ENCODE peak calls at places on chromosomes 12 and 14, in five cellular contexts. Q is ovary, U is thyroid gland, G is IMR-90, N is body of pancreas. Z is an unnamed sample.

GRCh38 chr14:83120187-83120586 is 1586.5 kb upstream of the SEL1L start:
- DNase-seq in Q (no peak), U (no peak), N (no peak), G (peak), Z (no peak)

GRCh38 chr12:124592050-124592449 is 24.6 kb upstream of the NCOR2 start:
- DNase-seq in U (no peak), G (peak), Q (no peak), N (no peak), Z (no peak)

GRCh38 chr14:31449971-31450610 is 7.2 kb downstream of the DTD2 start:
- DNase-seq in U (no peak), N (no peak), G (peak), Q (no peak), Z (peak)

GRCh38 chr12:53825246-53826081 is 73.7 kb upstream of the CISTR start:
- DNase-seq in U (no peak), N (peak), Q (no peak), G (peak), Z (no peak)

GRCh38 chr12:13499008-13499407 is 302.5 kb downstream of the EMP1 start:
- DNase-seq in G (no peak), Q (no peak), N (no peak), U (no peak), Z (no peak)

GRCh38 chr12:15939111-15939510 is 28.0 kb downstream of the DERA start:
- DNase-seq in Q (no peak), G (no peak), U (no peak), N (no peak), Z (no peak)

GRCh38 chr12:96810477-96810876 is 96.6 kb upstream of the NEDD1 start:
- DNase-seq in Q (no peak), N (no peak), G (no peak), U (no peak), Z (no peak)

GRCh38 chr12:18068355-18068754 is 21.6 kb downstream of the RERGL start:
- DNase-seq in N (no peak), G (no peak), Q (no peak), U (no peak), Z (no peak)

GRCh38 chr14:105092912-105093425 is 27.7 kb upstream of the GPR132 start:
- DNase-seq in N (peak), G (peak), Q (peak), U (peak), Z (no peak)

GRCh38 chr12:7146228-7146627 is 16.1 kb downstream of the CLSTN3 start:
- DNase-seq in G (no peak), U (no peak), N (no peak), Q (no peak), Z (no peak)

GRCh38 chr14:88695873-88696272 is 96.9 kb downstream of the EML5 start:
- DNase-seq in G (peak), N (no peak), Q (no peak), U (no peak), Z (no peak)

GRCh38 chr12:116659771-116660481 is 77.9 kb downstream of the SPRING1 start:
- DNase-seq in U (peak), Q (no peak), G (peak), N (no peak), Z (no peak)

GRCh38 chr12:51926718-51927117 is 19.4 kb downstream of the ACVRL1 start:
- DNase-seq in N (peak), G (peak), Q (no peak), U (peak), Z (peak)

GRCh38 chr12:46519407-46519806 is 146.8 kb upstream of the SLC38A2 start:
- DNase-seq in U (no peak), G (no peak), Q (no peak), N (no peak), Z (no peak)

GRCh38 chr12:54612216-54612750 is 22.4 kb downstream of the LACRT start:
- DNase-seq in U (no peak), Q (no peak), G (no peak), N (no peak), Z (no peak)

GRCh38 chr12:101823891-101824290 is 6.9 kb downstream of the GNPTAB start:
- DNase-seq in Q (no peak), U (peak), G (no peak), N (peak), Z (peak)

GRCh38 chr14:89298056-89298834 is 118.8 kb downstream of the FOXN3 start:
- DNase-seq in G (no peak), N (no peak), Q (no peak), U (no peak), Z (no peak)

GRCh38 chr14:37889087-37889486 is 293.7 kb downstream of the TTC6 start:
- DNase-seq in U (no peak), N (no peak), G (no peak), Q (no peak), Z (no peak)

GRCh38 chr12:62613092-62613491 is 146.5 kb downstream of the MON2 start:
- DNase-seq in Q (no peak), U (no peak), N (no peak), G (no peak), Z (no peak)

GRCh38 chr14:78983126-78983525 is 813.0 kb downstream of the NRXN3 start:
- DNase-seq in G (peak), N (no peak), Q (no peak), U (no peak), Z (no peak)

GRCh38 chr12:127998936-127999467 is 268.0 kb upstream of the TMEM132C start:
- DNase-seq in Q (no peak), U (no peak), N (no peak), G (no peak), Z (no peak)

GRCh38 chr14:78764240-78764639 is 594.1 kb downstream of the NRXN3 start:
- DNase-seq in G (peak), Q (no peak), N (peak), U (no peak), Z (no peak)

GRCh38 chr12:5840900-5841299 is 104.2 kb downstream of the ANO2 start:
- DNase-seq in U (no peak), G (no peak), Q (no peak), N (no peak), Z (no peak)

GRCh38 chr14:68172664-68173063 is 353.1 kb downstream of the RAD51B start:
- DNase-seq in G (no peak), Q (no peak), U (no peak), N (peak), Z (no peak)

GRCh38 chr12:26683443-26683842 is 149.6 kb downstream of the ITPR2 start:
- DNase-seq in Q (no peak), N (no peak), G (no peak), U (no peak), Z (no peak)

GRCh38 chr14:37054869-37055268 is 117.5 kb downstream of the SLC25A21 start:
- DNase-seq in G (no peak), N (no peak), Q (no peak), U (no peak), Z (no peak)

GRCh38 chr12:14982562-14982961 is 9.7 kb downstream of the PDE6H start:
- DNase-seq in G (no peak), U (no peak), Q (no peak), N (no peak), Z (no peak)

GRCh38 chr12:6347367-6348338 is 5.8 kb upstream of the TNFRSF1A start:
- DNase-seq in U (peak), G (peak), Q (peak), N (peak), Z (no peak)

GRCh38 chr12:52252728-52253328 is 19.8 kb downstream of the KRT7 start:
- DNase-seq in N (peak), U (no peak), G (no peak), Q (no peak), Z (no peak)

GRCh38 chr12:65885716-65886115 is 61.4 kb downstream of the HMGA2 start:
- DNase-seq in G (no peak), N (no peak), Q (peak), U (no peak), Z (peak)

DNA sequence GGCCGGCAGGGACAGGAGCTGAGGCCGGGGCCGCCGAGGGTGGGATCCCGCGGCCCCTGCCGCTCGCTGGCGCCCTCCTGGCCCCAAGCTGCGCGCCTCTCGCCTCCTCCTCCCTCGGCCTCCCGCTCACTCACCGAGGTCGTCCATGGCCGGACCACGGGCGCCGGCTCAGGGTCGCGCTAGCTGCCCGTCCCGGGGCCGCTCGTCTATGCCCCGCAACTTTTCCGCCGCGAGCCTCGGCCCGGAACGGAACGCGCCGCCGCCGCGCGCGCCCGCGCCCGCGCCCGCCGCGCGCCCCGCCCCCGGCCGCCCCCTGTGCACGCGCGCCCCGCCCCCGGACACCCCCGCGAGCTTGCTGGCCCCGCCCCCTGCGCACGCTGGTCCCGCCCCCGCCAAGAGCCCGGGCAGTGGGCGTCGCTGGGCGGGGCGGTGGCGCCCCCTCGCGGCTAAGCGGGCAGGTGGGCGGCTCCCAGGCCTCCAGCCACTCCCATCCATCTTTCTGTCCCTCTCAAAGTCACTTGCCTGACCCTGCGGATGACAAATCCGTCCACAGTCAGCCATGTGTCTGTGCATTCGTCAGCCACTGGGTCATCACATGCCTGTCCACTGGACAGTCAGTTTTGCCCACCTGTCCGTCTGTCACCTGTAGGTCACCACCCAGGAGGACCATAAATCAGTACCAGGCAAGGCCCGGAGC is at the start of gene PXN:
- DNase-seq in N (peak), U (peak), G (peak), Q (peak), Z (peak)
- TF ChIP-seq POLR2A in N (peak), U (no peak), G (peak), Q (peak), Z (no peak)

DNA sequence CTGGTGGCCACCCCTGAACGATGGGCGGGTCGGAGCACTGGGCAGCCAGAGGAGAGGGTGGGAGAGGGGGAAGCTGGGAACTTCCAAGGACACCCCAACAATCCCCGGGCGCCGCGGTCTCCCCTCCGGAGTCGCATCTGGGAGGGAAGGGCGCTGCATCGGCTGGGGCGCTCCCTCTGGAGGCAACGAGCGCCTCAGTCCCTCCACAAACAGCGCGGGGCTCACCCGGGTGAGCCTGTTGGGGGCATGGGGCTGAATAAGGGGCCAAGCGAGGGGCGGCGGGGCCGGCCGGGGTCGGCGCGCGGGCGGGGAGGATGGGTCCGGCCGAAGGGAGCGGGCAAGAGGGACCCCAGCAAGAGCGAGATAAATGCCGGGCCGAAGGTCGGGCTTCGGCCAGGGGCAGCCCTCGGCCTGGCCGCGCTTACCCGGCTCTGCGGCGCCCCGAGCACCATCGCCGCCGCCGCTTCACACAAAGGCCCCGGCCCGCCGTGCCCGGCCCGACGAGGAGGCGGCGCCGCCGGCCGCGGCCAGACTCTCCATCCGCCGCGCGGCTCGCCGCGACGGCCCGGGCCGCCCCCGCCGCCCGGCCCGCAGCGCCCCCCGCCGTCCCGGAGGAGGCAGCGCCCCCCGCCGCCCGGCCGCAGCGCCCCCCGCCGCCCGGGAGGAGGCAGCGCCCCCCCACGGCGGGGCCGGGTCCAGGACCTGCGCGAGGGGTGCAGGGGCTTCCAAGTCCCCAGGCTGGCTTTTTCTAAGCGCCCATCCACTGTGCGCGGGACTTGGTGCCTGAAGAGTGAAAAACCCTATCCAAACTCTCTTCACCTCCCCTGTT is at the start of gene ZBTB39:
- DNase-seq in G (peak), N (peak), Q (peak), U (peak), Z (peak)
- TF ChIP-seq POLR2A in G (peak), N (no peak), Q (peak), U (no peak), Z (peak)

GRCh38 chr12:68831272-68831671 is 23.3 kb downstream of the MDM2 start:
- DNase-seq in G (no peak), U (no peak), Q (no peak), N (no peak), Z (peak)
- TF ChIP-seq POLR2A in G (no peak), U (no peak), Q (no peak), N (no peak), Z (no peak)

DNA sequence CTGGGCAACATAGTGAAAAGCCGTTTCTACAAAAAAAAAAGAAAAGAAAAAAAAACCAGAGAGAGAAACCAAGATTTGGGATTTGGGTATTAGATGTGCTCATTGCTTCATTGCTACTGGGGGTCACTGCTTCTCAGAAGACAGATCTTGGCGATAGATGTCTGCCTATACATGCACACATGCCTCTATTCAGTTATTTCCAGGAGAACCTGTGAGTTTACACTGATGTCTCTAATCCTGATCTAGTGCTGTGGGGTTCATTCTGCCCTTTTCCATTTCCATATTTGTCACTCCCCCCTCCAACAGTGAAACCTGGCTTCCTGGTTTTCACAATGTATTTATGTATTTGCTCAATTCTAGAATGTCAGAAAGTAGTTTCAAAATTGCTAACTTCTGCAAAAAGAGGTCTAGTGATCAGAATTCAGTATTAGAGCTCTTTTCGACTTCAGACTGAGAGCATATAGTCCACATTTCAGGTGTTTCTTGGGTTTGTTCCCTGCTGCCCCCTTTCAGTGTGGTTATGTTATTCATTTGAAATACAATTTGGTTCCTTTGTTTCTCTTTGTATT is 111.0 kb downstream of the SLC25A47 start:
- DNase-seq in N (no peak), Q (no peak), G (no peak), U (no peak), Z (no peak)
- TF ChIP-seq POLR2A in N (no peak), Q (no peak), G (no peak), U (no peak), Z (no peak)

GRCh38 chr14:75279153-75279738 is 618 bp downstream of the FOS start:
- DNase-seq in N (peak), Q (peak), G (peak), U (peak), Z (peak)
- TF ChIP-seq POLR2A in N (no peak), Q (peak), G (peak), U (no peak), Z (peak)

DNA sequence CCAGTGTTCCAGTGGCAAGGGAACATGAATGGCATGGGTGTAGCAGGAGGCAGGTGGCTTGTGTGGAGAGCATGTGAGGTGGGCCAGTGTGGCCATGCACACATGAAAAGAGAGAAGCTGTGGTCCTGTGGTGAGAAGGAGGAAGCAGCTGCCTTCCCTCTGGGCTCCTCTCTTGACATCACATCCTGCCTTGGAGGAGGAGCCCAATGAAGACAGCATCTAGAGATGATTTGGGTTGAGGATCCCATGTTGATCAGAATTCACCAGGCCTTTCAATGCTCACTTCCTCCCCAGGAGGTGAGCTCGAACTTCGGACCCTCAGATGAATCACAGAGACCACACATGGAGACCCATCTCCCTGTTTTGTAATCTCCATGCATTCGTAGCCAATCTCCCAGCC is 82.6 kb downstream of the LRRC74A start:
- DNase-seq in G (no peak), N (no peak), U (no peak), Q (no peak), Z (no peak)
- TF ChIP-seq POLR2A in G (no peak), N (no peak), U (no peak), Q (no peak), Z (no peak)

DNA sequence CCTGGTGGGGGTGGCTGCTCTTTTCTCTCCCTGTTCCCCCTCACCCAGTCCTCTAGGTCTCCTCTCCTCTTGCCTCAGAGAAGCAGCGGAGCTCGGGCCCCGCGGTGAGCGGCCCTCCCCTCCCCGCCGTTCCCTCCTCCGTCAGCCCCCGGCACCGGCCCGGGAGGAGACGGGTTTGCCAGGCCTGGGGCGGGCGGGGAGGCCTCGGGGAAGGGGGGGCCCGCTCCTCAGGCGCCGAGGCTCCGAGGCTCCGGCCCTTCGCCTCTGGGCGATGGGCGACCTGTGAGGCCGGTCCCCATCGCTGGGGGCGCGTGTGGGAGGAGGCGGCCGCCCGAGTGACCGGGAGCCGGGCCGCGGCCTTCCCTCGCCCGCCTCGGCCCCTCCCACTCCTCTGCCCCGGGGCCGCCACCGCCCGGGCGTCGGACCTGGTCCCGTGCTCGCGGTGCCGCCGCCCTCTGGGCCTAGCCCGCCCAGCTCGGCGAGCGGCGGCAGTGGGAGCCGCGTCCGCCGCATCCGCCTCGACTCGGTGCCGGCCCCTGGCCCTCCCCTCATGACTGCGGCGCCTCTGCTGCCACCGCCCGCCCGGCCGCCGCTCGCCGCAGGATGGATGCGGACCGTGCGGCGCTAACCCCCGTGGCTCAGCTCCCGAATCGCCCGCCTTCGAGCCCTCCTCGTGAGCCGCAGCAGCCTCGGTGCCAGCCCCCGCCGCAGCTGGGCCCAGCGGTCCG is 458 bp downstream of the WNK1 start:
- DNase-seq in G (peak), N (peak), Q (peak), U (peak), Z (peak)
- TF ChIP-seq POLR2A in G (no peak), N (no peak), Q (no peak), U (peak), Z (no peak)

GRCh38 chr14:71472281-71472960 is 459.8 kb upstream of the RGS6 start:
- DNase-seq in Q (no peak), G (peak), U (no peak), N (no peak), Z (no peak)
- TF ChIP-seq POLR2A in Q (no peak), G (no peak), U (no peak), N (no peak), Z (no peak)

GRCh38 chr14:69395929-69396328 is 2.2 kb downstream of the ERH start:
- DNase-seq in Q (no peak), G (no peak), U (no peak), N (no peak), Z (no peak)

GRCh38 chr14:69398818-69399210 is 322 bp downstream of the SLC39A9 start:
- DNase-seq in Q (no peak), G (no peak), N (no peak), U (no peak), Z (no peak)

GRCh38 chr14:69399750-69400149 is 1.3 kb downstream of the SLC39A9 start:
- DNase-seq in U (no peak), Q (no peak), G (no peak), N (no peak), Z (no peak)

GRCh38 chr14:69400154-69400553 is 1.7 kb downstream of the SLC39A9 start:
- DNase-seq in G (no peak), U (no peak), N (no peak), Q (no peak), Z (no peak)

DNA sequence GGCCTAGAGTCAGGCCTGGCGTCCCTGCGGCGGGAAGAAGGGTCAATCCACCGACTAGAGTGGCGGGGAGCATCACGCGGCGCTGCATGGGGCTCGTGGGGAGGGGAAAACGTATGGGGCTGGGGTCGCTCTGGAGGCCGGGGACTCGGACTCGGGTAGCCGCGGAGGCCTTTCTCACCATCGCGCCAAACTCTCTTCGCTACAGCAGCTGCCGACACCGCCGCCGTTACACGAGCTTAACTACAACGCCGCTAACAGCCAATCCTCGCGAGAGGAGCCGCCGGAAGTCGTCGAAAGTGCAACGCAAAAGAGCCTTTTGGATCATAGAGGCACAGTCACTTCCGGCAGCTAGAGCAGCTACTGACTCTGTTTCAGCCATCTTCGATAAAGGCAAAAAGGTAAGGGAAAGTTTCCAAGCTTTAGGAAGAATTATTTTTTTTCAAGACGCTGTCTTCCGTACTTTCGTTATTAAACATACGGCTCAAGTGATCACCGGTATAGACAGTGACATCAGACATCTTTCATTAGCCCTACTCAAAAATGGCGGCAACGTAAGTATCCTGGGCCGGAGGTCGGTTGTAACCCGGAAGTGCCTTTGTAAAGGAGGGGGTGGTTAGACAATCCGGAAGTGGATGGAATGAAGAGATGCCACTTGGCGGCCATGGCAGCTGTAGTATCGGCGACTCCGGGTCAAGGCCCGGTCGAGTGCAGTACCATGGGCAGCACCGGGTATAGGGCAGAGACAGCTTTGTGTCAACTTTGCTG is at the start of the genes ERH and SLC39A9:
- DNase-seq in N (peak), Q (peak), U (peak), G (peak), Z (peak)
- TF ChIP-seq POLR2A in N (peak), Q (peak), U (no peak), G (peak), Z (peak)